ENCODE peak calls at places on chromosomes 5 and 9, in eight cellular contexts. E is hepatocyte, N is right lobe of liver, Y is Peyer's patch, P is IMR-90, B is mesendoderm, O is A549, I is GM23248. K is an unnamed sample.

GRCh38 chr5:96509721-96510383 is 76.8 kb upstream of the PCSK1 start:
- DNase-seq in E (peak), N (no peak), Y (no peak), P (peak), B (no peak), O (peak), I (peak), K (no peak)

GRCh38 chr9:19074836-19075235 is 25.6 kb downstream of the RRAGA start:
- DNase-seq in E (no peak), N (no peak), Y (no peak), P (peak), B (no peak), O (no peak), I (no peak), K (no peak)

GRCh38 chr9:79482078-79482477 is 89.7 kb upstream of the TLE4 start:
- DNase-seq in E (no peak), N (no peak), Y (no peak), P (peak), B (no peak), O (no peak), I (no peak), K (no peak)

GRCh38 chr9:135253305-135254004 is 166.0 kb downstream of the OLFM1 start:
- DNase-seq in E (peak), N (peak), Y (no peak), P (no peak), B (peak), O (no peak), I (peak), K (peak)

GRCh38 chr5:66810747-66811355 is 214.7 kb downstream of the MAST4 start:
- DNase-seq in E (no peak), N (no peak), Y (no peak), P (no peak), B (peak), O (no peak), I (no peak), K (no peak)

GRCh38 chr9:26058111-26058895 is 380.1 kb upstream of the TUSC1 start:
- DNase-seq in E (no peak), N (no peak), Y (no peak), P (no peak), B (no peak), O (no peak), I (peak), K (no peak)

GRCh38 chr5:170809551-170809950 is 26.0 kb downstream of the GABRP start:
- DNase-seq in E (peak), N (no peak), Y (no peak), P (peak), B (peak), O (peak), I (peak), K (no peak)

GRCh38 chr9:116112236-116112635 is 41.4 kb upstream of the PAPPA start:
- DNase-seq in E (no peak), N (no peak), Y (no peak), P (peak), B (peak), O (no peak), I (peak), K (no peak)

GRCh38 chr5:30121092-30121491 is 1072.4 kb upstream of the CDH6 start:
- DNase-seq in E (no peak), N (no peak), Y (no peak), P (no peak), B (no peak), O (no peak), I (no peak), K (no peak)

GRCh38 chr5:179699640-179700298 is 1.0 kb downstream of the CANX start:
- DNase-seq in E (peak), N (no peak), Y (no peak), P (peak), B (peak), O (peak), I (peak), K (no peak)

GRCh38 chr9:84445737-84446136 is 105.2 kb upstream of the SLC28A3 start:
- DNase-seq in E (no peak), N (no peak), Y (no peak), P (no peak), B (no peak), O (no peak), I (no peak), K (no peak)

GRCh38 chr5:175597718-175598117 is 60.2 kb upstream of the HRH2 start:
- DNase-seq in E (peak), N (no peak), Y (no peak), P (no peak), B (no peak), O (no peak), I (no peak), K (no peak)

GRCh38 chr5:13510616-13511015 is 433.9 kb downstream of the DNAH5 start:
- DNase-seq in E (peak), N (no peak), Y (no peak), P (peak), B (no peak), O (no peak), I (no peak), K (no peak)

GRCh38 chr5:137071941-137072340 is 427.2 kb downstream of the SPOCK1 start:
- DNase-seq in E (no peak), N (no peak), Y (no peak), P (no peak), B (no peak), O (no peak), I (peak), K (no peak)

GRCh38 chr5:88805151-88805784 is 77.7 kb downstream of the MEF2C start:
- DNase-seq in E (no peak), N (no peak), Y (no peak), P (no peak), B (peak), O (no peak), I (no peak), K (no peak)

GRCh38 chr9:132627120-132627519 is 42.7 kb downstream of the DDX31 start:
- DNase-seq in E (no peak), N (no peak), Y (no peak), P (no peak), B (no peak), O (peak), I (no peak), K (no peak)

GRCh38 chr9:130172858-130173461 is 756 bp downstream of the NCS1 start:
- DNase-seq in E (peak), N (no peak), Y (no peak), P (no peak), B (peak), O (no peak), I (peak), K (no peak)

GRCh38 chr5:82834151-82834550 is 243.0 kb downstream of the TMEM167A start:
- DNase-seq in E (no peak), N (no peak), Y (no peak), P (no peak), B (no peak), O (no peak), I (no peak), K (no peak)

GRCh38 chr5:150288361-150288760 is 1.2 kb downstream of the CAMK2A start:
- DNase-seq in E (no peak), N (peak), Y (peak), P (no peak), B (no peak), O (no peak), I (no peak), K (peak)

GRCh38 chr5:65100846-65101678 is 332.3 kb downstream of the CWC27 start:
- DNase-seq in E (peak), N (peak), Y (no peak), P (peak), B (peak), O (peak), I (peak), K (no peak)

GRCh38 chr9:98468567-98469239 is 213.3 kb upstream of the TBC1D2 start:
- DNase-seq in E (no peak), N (no peak), Y (no peak), P (no peak), B (no peak), O (no peak), I (no peak), K (no peak)

GRCh38 chr5:111461934-111462333 is 50.4 kb downstream of the STARD4 start:
- DNase-seq in E (no peak), N (no peak), Y (no peak), P (no peak), B (no peak), O (no peak), I (no peak), K (no peak)

GRCh38 chr9:34570422-34571179 is 18.9 kb downstream of the CNTFR start:
- DNase-seq in E (no peak), N (no peak), Y (no peak), P (no peak), B (no peak), O (no peak), I (no peak), K (no peak)

GRCh38 chr9:122338989-122339388 is 31.8 kb upstream of the PTGS1 start:
- DNase-seq in E (no peak), N (no peak), Y (no peak), P (no peak), B (no peak), O (no peak), I (no peak), K (peak)

GRCh38 chr5:1014781-1015221 is 6.2 kb downstream of the NKD2 start:
- DNase-seq in E (no peak), N (no peak), Y (no peak), P (no peak), B (no peak), O (no peak), I (no peak), K (no peak)

GRCh38 chr5:127281609-127282008 is 9.0 kb upstream of the MEGF10 start:
- DNase-seq in E (no peak), N (no peak), Y (no peak), P (no peak), B (no peak), O (no peak), I (no peak), K (no peak)

GRCh38 chr5:168030911-168031310 is 260.5 kb upstream of the WWC1 start:
- DNase-seq in E (no peak), N (no peak), Y (no peak), P (no peak), B (no peak), O (no peak), I (no peak), K (no peak)

GRCh38 chr5:133854554-133854953 is 113.9 kb downstream of the C5orf15 start:
- DNase-seq in E (no peak), N (no peak), Y (no peak), P (no peak), B (no peak), O (no peak), I (no peak), K (no peak)

GRCh38 chr5:134070648-134070978 is 43.9 kb upstream of the TCF7 start:
- DNase-seq in E (peak), N (no peak), Y (no peak), P (peak), B (no peak), O (peak), I (peak), K (no peak)

GRCh38 chr5:106415541-106415940 is 1255.2 kb downstream of the EFNA5 start:
- DNase-seq in E (peak), N (no peak), Y (no peak), P (peak), B (no peak), O (no peak), I (peak), K (no peak)

GRCh38 chr5:93010037-93010436 is 571.0 kb downstream of the NR2F1-AS1 start:
- DNase-seq in E (no peak), N (no peak), Y (no peak), P (no peak), B (no peak), O (no peak), I (no peak), K (no peak)

GRCh38 chr9:123718188-123718587 is 211.7 kb downstream of the DENND1A start:
- DNase-seq in E (no peak), N (no peak), Y (no peak), P (no peak), B (no peak), O (no peak), I (no peak), K (no peak)

GRCh38 chr5:168575391-168576372 is 3.5 kb downstream of the PANK3 start:
- DNase-seq in E (no peak), N (no peak), Y (no peak), P (peak), B (peak), O (no peak), I (peak), K (no peak)

GRCh38 chr5:69158039-69158438 is 8.9 kb upstream of the CCNB1 start:
- DNase-seq in E (no peak), N (no peak), Y (no peak), P (no peak), B (no peak), O (no peak), I (no peak), K (no peak)

GRCh38 chr9:101691657-101692056 is 46.8 kb downstream of the GRIN3A start:
- DNase-seq in E (no peak), N (no peak), Y (no peak), P (no peak), B (no peak), O (no peak), I (no peak), K (no peak)

GRCh38 chr5:14457475-14457874 is 124.1 kb upstream of the OTULINL start:
- DNase-seq in E (no peak), N (no peak), Y (no peak), P (no peak), B (no peak), O (no peak), I (no peak), K (no peak)

GRCh38 chr5:53087171-53087570 is 22.4 kb downstream of the MOCS2 start:
- DNase-seq in E (no peak), N (no peak), Y (no peak), P (no peak), B (no peak), O (no peak), I (no peak), K (no peak)

GRCh38 chr9:94827584-94828304 is 101.2 kb downstream of the AOPEP start:
- DNase-seq in E (peak), N (no peak), Y (no peak), P (peak), B (no peak), O (peak), I (no peak), K (no peak)
- H3K27ac ChIP-seq in E (peak), N (peak), Y (peak), P (peak), B (no peak), O (peak), I (no peak), K (peak)

GRCh38 chr9:35653611-35654010 is 2.9 kb upstream of the SIT1 start:
- DNase-seq in E (no peak), N (no peak), Y (no peak), P (no peak), B (no peak), O (no peak), I (no peak), K (no peak)
- H3K27ac ChIP-seq in E (no peak), N (no peak), Y (no peak), P (no peak), B (no peak), O (no peak), I (peak), K (no peak)

GRCh38 chr9:89529243-89530030 is 31.5 kb upstream of the SEMA4D start:
- DNase-seq in E (no peak), N (no peak), Y (no peak), P (no peak), B (no peak), O (no peak), I (no peak), K (no peak)

GRCh38 chr9:89526667-89527066 is 28.8 kb upstream of the SEMA4D start:
- DNase-seq in E (no peak), N (no peak), Y (no peak), P (no peak), B (no peak), O (no peak), I (no peak), K (no peak)

GRCh38 chr9:89528540-89528939 is 30.6 kb upstream of the SEMA4D start:
- DNase-seq in E (peak), N (no peak), Y (no peak), P (no peak), B (no peak), O (peak), I (no peak), K (no peak)

GRCh38 chr9:89527084-89527483 is 29.2 kb upstream of the SEMA4D start:
- DNase-seq in E (no peak), N (peak), Y (no peak), P (no peak), B (no peak), O (no peak), I (no peak), K (peak)

DNA sequence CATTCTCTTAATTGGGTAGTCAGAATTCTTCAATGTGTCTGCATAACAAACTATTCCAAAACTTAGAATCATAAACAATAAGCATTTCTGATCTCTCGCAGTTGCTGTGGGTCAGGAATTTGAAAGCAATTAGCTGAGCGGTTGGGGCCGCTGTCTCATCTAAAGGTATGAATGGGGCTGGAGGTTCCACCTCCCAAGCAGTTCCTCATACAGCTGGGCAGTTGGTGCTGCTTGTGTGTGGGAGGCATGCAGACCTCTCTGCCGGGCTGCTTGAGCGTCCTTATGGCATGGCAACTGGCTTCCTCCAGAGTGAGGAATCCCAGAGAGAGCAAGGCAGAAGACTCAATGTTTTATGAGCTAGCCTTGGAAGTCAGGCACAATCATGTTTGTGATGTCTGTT is 30.2 kb upstream of the SEMA4D start:
- DNase-seq in E (no peak), N (no peak), Y (no peak), P (no peak), B (no peak), O (no peak), I (no peak), K (no peak)
- H3K27ac ChIP-seq in E (no peak), N (no peak), Y (no peak), P (no peak), B (no peak), O (no peak), I (no peak), K (peak)

GRCh38 chr5:131245312-131245711 is 18.5 kb upstream of the CDC42SE2 start:
- DNase-seq in E (no peak), N (no peak), Y (no peak), P (no peak), B (no peak), O (no peak), I (no peak), K (no peak)
- H3K27ac ChIP-seq in E (no peak), N (no peak), Y (peak), P (no peak), B (no peak), O (no peak), I (no peak), K (no peak)

GRCh38 chr9:76576344-76576743 is 117.4 kb downstream of the GCNT1 start:
- DNase-seq in E (peak), N (no peak), Y (no peak), P (peak), B (peak), O (no peak), I (peak), K (no peak)
- H3K27ac ChIP-seq in E (peak), N (no peak), Y (no peak), P (no peak), B (no peak), O (no peak), I (peak), K (no peak)

GRCh38 chr5:135135530-135136201 is 101.6 kb upstream of the PITX1 start:
- DNase-seq in E (no peak), N (peak), Y (peak), P (peak), B (no peak), O (peak), I (peak), K (no peak)

GRCh38 chr5:135133181-135133580 is 99.2 kb upstream of the PITX1 start:
- DNase-seq in E (no peak), N (no peak), Y (no peak), P (no peak), B (no peak), O (no peak), I (no peak), K (no peak)

GRCh38 chr5:135134686-135135381 is 100.8 kb upstream of the PITX1 start:
- DNase-seq in E (no peak), N (no peak), Y (no peak), P (no peak), B (no peak), O (no peak), I (no peak), K (no peak)

GRCh38 chr5:135131801-135132675 is 98.0 kb upstream of the PITX1 start:
- DNase-seq in E (no peak), N (no peak), Y (no peak), P (peak), B (peak), O (no peak), I (no peak), K (no peak)

DNA sequence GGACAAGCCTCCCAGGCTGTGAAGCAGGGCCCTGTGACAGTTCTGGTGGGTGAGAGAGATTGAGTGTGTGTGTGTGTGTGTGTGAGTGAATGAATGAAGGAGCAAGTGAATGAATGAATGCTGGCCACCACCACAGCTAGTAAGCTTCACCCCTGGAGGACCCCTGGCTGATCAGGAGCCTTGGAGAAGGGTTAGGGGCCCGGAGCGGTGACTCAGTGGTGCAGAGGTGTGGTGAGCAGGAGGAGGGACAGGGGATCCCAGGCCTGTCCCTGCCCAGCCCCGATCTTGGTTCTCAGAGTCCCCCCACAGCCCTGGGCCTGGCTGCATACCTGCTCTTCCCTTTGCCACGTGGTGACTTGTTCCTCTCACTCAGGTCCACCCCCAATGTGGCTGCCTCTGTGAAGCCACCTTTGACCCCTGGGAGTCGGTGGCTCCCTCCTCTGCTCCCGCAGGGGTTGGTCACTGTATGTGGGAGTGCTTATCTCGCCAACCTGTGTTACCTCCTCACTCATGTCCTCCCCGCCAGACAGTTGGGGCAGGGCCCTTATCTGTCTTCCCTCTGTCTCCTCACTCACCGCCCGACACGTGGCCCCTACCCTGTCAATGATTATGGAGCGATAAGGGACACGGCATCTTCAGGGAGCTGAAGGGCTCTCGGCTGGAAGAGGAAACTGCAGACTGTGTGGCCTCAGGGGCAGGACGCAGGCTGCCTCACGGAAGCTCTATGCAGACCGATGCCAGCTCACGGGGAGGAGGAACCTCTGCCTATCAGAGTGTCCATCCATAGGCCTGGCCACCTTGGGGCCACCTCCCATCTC is 99.9 kb upstream of the PITX1 start:
- DNase-seq in E (peak), N (no peak), Y (peak), P (no peak), B (peak), O (no peak), I (no peak), K (no peak)
- H3K27ac ChIP-seq in E (peak), N (no peak), Y (no peak), P (no peak), B (no peak), O (peak), I (no peak), K (no peak)

DNA sequence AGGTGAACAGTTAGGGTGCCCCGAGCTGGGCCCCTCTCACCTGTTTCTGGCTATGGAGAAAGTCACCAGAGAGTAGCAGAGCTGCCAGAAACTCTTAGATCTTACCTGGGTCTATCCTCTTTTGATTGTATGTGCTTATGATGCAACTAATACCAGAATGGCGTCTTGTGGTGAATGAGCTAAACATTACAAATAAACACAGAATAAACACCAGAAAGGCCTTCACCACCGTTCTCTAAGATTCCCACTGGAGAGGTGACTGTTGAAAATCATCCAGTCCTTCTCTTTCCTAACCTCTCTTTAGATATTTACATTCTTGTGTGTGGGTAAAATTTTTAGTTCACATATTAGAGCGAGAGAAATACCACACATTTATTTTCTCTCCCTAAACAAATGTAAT is 241.7 kb upstream of the GAS1 start:
- DNase-seq in E (no peak), N (no peak), Y (no peak), P (peak), B (no peak), O (no peak), I (no peak), K (no peak)
- H3K27ac ChIP-seq in E (no peak), N (no peak), Y (no peak), P (no peak), B (no peak), O (no peak), I (no peak), K (no peak)

GRCh38 chr9:126722252-126722921 is 82.5 kb upstream of the ZBTB43 start:
- DNase-seq in E (peak), N (peak), Y (peak), P (no peak), B (peak), O (peak), I (peak), K (peak)
- H3K27ac ChIP-seq in E (no peak), N (peak), Y (peak), P (no peak), B (no peak), O (peak), I (no peak), K (peak)